ENCODE peak calls at places on chromosome 18, in seven cellular contexts. J is AG08396; I is sigmoid colon; W is choroid plexus epithelial cell; B is naive thymus-derived CD4-positive, alpha-beta T cell; Z is thoracic aorta; R is GM19239. H is an unnamed sample.

GRCh38 chr18:433960-434359 is 66.5 kb downstream of the COLEC12 start:
- DNase-seq in I (no peak), Z (no peak), R (no peak), W (no peak), B (no peak), J (no peak), H (no peak)

GRCh38 chr18:3055201-3055600 is 42.3 kb upstream of the LPIN2 start:
- DNase-seq in R (no peak), I (no peak), B (no peak), Z (no peak), J (no peak), W (peak), H (no peak)

GRCh38 chr18:63321291-63321690 is 1.7 kb upstream of the BCL2 start:
- DNase-seq in W (no peak), I (no peak), J (no peak), R (no peak), Z (no peak), B (no peak), H (no peak)

GRCh38 chr18:35822431-35822830 is 150.0 kb upstream of the RMP24 start:
- DNase-seq in J (no peak), Z (no peak), B (no peak), I (no peak), R (no peak), W (no peak), H (no peak)

GRCh38 chr18:44826418-44827259 is 146.0 kb downstream of the SETBP1 start:
- DNase-seq in I (peak), B (no peak), R (no peak), W (peak), Z (peak), J (peak), H (no peak)

GRCh38 chr18:24677011-24677410 is 216.6 kb downstream of the HRH4 start:
- DNase-seq in Z (no peak), J (peak), W (no peak), R (no peak), B (no peak), I (no peak), H (no peak)

GRCh38 chr18:43485565-43485964 is 208.3 kb upstream of the SYT4 start:
- DNase-seq in Z (no peak), B (no peak), I (no peak), R (no peak), W (no peak), J (no peak), H (no peak)

GRCh38 chr18:2883137-2883671 is 36.4 kb downstream of the EMILIN2 start:
- DNase-seq in J (no peak), Z (no peak), R (peak), W (no peak), I (no peak), B (peak), H (peak)

GRCh38 chr18:3715223-3716080 is 265.5 kb downstream of the TGIF1 start:
- DNase-seq in B (no peak), J (no peak), I (no peak), R (no peak), Z (no peak), W (no peak), H (no peak)

GRCh38 chr18:36316246-36316645 is 18.7 kb downstream of the FHOD3 start:
- DNase-seq in I (no peak), R (no peak), Z (no peak), J (no peak), W (no peak), B (no peak), H (no peak)

GRCh38 chr18:39359636-39360035 is 1794.0 kb upstream of the CELF4 start:
- DNase-seq in I (no peak), J (no peak), B (no peak), W (no peak), Z (no peak), R (no peak), H (no peak)

GRCh38 chr18:3060667-3061580 is 48.0 kb upstream of the LPIN2 start:
- DNase-seq in I (no peak), J (no peak), B (peak), W (no peak), R (no peak), Z (no peak), H (no peak)

GRCh38 chr18:79275992-79276391 is 119.7 kb upstream of the NFATC1 start:
- DNase-seq in J (no peak), Z (no peak), B (no peak), I (no peak), R (no peak), W (peak), H (no peak)

GRCh38 chr18:3526421-3527354 is 76.7 kb downstream of the TGIF1 start:
- DNase-seq in I (no peak), B (no peak), R (no peak), Z (no peak), W (peak), J (no peak), H (no peak)

GRCh38 chr18:41665210-41665609 is 289.8 kb upstream of the PIK3C3 start:
- DNase-seq in W (no peak), J (no peak), I (no peak), Z (no peak), B (no peak), R (no peak), H (no peak)

GRCh38 chr18:74990563-74991081 is 218.3 kb downstream of the PTGR3 start:
- DNase-seq in R (no peak), W (peak), Z (no peak), I (no peak), J (no peak), B (no peak), H (no peak)

GRCh38 chr18:9147440-9148238 is 11.1 kb downstream of the ANKRD12 start:
- DNase-seq in B (peak), R (no peak), Z (no peak), J (peak), I (no peak), W (peak), H (no peak)

GRCh38 chr18:47756364-47757016 is 174.0 kb downstream of the SMAD2 start:
- DNase-seq in Z (no peak), B (no peak), W (peak), R (peak), J (peak), I (no peak), H (peak)

GRCh38 chr18:12031836-12032235 is 50.5 kb downstream of the IMPA2 start:
- DNase-seq in W (peak), I (peak), Z (no peak), J (peak), B (no peak), R (no peak), H (no peak)

GRCh38 chr18:45662468-45662867 is 47.2 kb downstream of the SLC14A2 start:
- DNase-seq in R (no peak), I (no peak), W (peak), Z (no peak), B (no peak), J (no peak), H (no peak)

GRCh38 chr18:24368749-24369148 is 28.9 kb downstream of the OSBPL1A start:
- DNase-seq in B (no peak), W (peak), I (no peak), J (no peak), R (no peak), Z (no peak), H (no peak)

GRCh38 chr18:22106536-22107292 is 62.7 kb upstream of the GATA6 start:
- DNase-seq in Z (no peak), B (no peak), R (no peak), I (no peak), J (no peak), W (peak), H (no peak)

GRCh38 chr18:28112056-28112470 is 64.9 kb downstream of the CDH2 start:
- DNase-seq in Z (no peak), B (no peak), R (no peak), I (no peak), W (peak), J (peak), H (no peak)

GRCh38 chr18:59021500-59021899 is 118.2 kb upstream of the SEC11C start:
- DNase-seq in B (no peak), J (no peak), Z (no peak), W (no peak), R (no peak), I (no peak), H (no peak)

GRCh38 chr18:61333746-61334490 is 688 bp downstream of the CDH20 start:
- DNase-seq in J (peak), B (no peak), R (no peak), W (peak), I (no peak), Z (no peak), H (no peak)

GRCh38 chr18:69400253-69400975 is at the start of gene DOK6:
- DNase-seq in Z (no peak), J (peak), I (peak), W (peak), B (no peak), R (no peak), H (no peak)

GRCh38 chr18:58177886-58178470 is 134.0 kb downstream of the NEDD4L start:
- DNase-seq in B (no peak), W (no peak), R (no peak), Z (no peak), J (no peak), I (no peak), H (no peak)

GRCh38 chr18:58247363-58247834 is 203.4 kb downstream of the NEDD4L start:
- DNase-seq in B (no peak), J (no peak), Z (no peak), W (peak), I (peak), R (no peak), H (no peak)

GRCh38 chr18:70363861-70364260 is 75.0 kb downstream of the SOCS6 start:
- DNase-seq in R (no peak), J (no peak), I (no peak), B (no peak), W (peak), Z (no peak), H (no peak)

GRCh38 chr18:12309683-12310198 is 1.7 kb downstream of the TUBB6 start:
- DNase-seq in J (no peak), R (no peak), B (no peak), I (no peak), W (peak), Z (no peak), H (no peak)

GRCh38 chr18:52288403-52289004 is 51.5 kb upstream of the DCC start:
- DNase-seq in I (no peak), J (no peak), W (peak), Z (no peak), B (no peak), R (peak), H (peak)

GRCh38 chr18:73879771-73880170 is 267.9 kb downstream of the FBXO15 start:
- DNase-seq in I (no peak), J (no peak), R (no peak), B (no peak), Z (no peak), W (peak), H (no peak)

GRCh38 chr18:13159579-13159978 is 59.0 kb upstream of the LDLRAD4 start:
- DNase-seq in W (peak), B (peak), R (peak), I (no peak), J (peak), Z (no peak), H (no peak)

GRCh38 chr18:10094608-10095137 is 180.9 kb downstream of the VAPA start:
- DNase-seq in J (no peak), W (no peak), Z (no peak), R (no peak), B (no peak), I (no peak), H (no peak)

GRCh38 chr18:51668101-51668500 is 470.6 kb upstream of the MEX3C start:
- DNase-seq in B (no peak), R (peak), I (no peak), W (peak), J (peak), Z (no peak), H (no peak)

H was measured in H1.